ENCODE peak calls at places on chromosomes 6 and 20, in seven cellular contexts. One of them, this sample, is unnamed.
A peak's percentile ranks its signal among the peaks of the same experiment; 100 is the strongest.

GRCh38 chr6:82875573-82876185 is 190.0 kb downstream of the UBE3D start:
- DNase-seq in sigmoid colon: no peak
- DNase-seq in body of pancreas: no peak
- DNase-seq in posterior cingulate gyrus: no peak
- DNase-seq in lung microvascular endothelial cell: peak; percentile 73
- DNase-seq in IMR-90: peak; percentile 91
- DNase-seq in endothelial cell: no peak
- DNase-seq in this sample: peak; percentile 85

GRCh38 chr6:150203378-150203777 is 60.5 kb downstream of the PPP1R14C start:
- DNase-seq in posterior cingulate gyrus: no peak
- DNase-seq in sigmoid colon: no peak
- DNase-seq in IMR-90: no peak
- DNase-seq in lung microvascular endothelial cell: no peak
- DNase-seq in body of pancreas: no peak
- DNase-seq in endothelial cell: no peak
- DNase-seq in this sample: no peak

GRCh38 chr6:74222768-74223321 is 526.8 kb downstream of the CD109 start:
- DNase-seq in IMR-90: peak; percentile 89
- DNase-seq in sigmoid colon: no peak
- DNase-seq in lung microvascular endothelial cell: no peak
- DNase-seq in posterior cingulate gyrus: no peak
- DNase-seq in endothelial cell: peak; percentile 21
- DNase-seq in body of pancreas: no peak
- DNase-seq in this sample: peak; percentile 57

GRCh38 chr6:157563611-157564284 is 182.8 kb downstream of the ZDHHC14 start:
- DNase-seq in sigmoid colon: no peak
- DNase-seq in posterior cingulate gyrus: peak; percentile 49
- DNase-seq in body of pancreas: no peak
- DNase-seq in lung microvascular endothelial cell: no peak
- DNase-seq in IMR-90: no peak
- DNase-seq in endothelial cell: no peak
- DNase-seq in this sample: no peak

GRCh38 chr20:4737857-4738627 is 16.3 kb downstream of the PRND start:
- DNase-seq in sigmoid colon: no peak
- DNase-seq in body of pancreas: no peak
- DNase-seq in lung microvascular endothelial cell: no peak
- DNase-seq in IMR-90: no peak
- DNase-seq in posterior cingulate gyrus: no peak
- DNase-seq in endothelial cell: no peak
- DNase-seq in this sample: no peak

GRCh38 chr6:3593161-3593560 is 136.3 kb upstream of the SLC22A23 start:
- DNase-seq in posterior cingulate gyrus: no peak
- DNase-seq in body of pancreas: no peak
- DNase-seq in endothelial cell: no peak
- DNase-seq in IMR-90: no peak
- DNase-seq in sigmoid colon: no peak
- DNase-seq in lung microvascular endothelial cell: no peak
- DNase-seq in this sample: no peak

GRCh38 chr6:52576392-52577021 is 353 bp downstream of the TRAM2 start:
- DNase-seq in endothelial cell: peak; percentile 66
- DNase-seq in body of pancreas: no peak
- DNase-seq in lung microvascular endothelial cell: peak; percentile 89
- DNase-seq in posterior cingulate gyrus: peak; percentile 93
- DNase-seq in sigmoid colon: peak; percentile 86
- DNase-seq in IMR-90: peak; percentile 85
- DNase-seq in this sample: peak; percentile 77

GRCh38 chr6:131096786-131097185 is 33.7 kb upstream of the EPB41L2 start:
- DNase-seq in posterior cingulate gyrus: no peak
- DNase-seq in body of pancreas: no peak
- DNase-seq in sigmoid colon: no peak
- DNase-seq in IMR-90: no peak
- DNase-seq in endothelial cell: no peak
- DNase-seq in lung microvascular endothelial cell: no peak
- DNase-seq in this sample: no peak

GRCh38 chr6:47592466-47592865 is 105.9 kb upstream of the ADGRF4 start:
- DNase-seq in posterior cingulate gyrus: no peak
- DNase-seq in sigmoid colon: no peak
- DNase-seq in body of pancreas: no peak
- DNase-seq in endothelial cell: no peak
- DNase-seq in lung microvascular endothelial cell: no peak
- DNase-seq in IMR-90: no peak
- DNase-seq in this sample: no peak

GRCh38 chr6:72322778-72323177 is 299.1 kb upstream of the KCNQ5 start:
- DNase-seq in endothelial cell: no peak
- DNase-seq in sigmoid colon: no peak
- DNase-seq in IMR-90: no peak
- DNase-seq in lung microvascular endothelial cell: no peak
- DNase-seq in body of pancreas: no peak
- DNase-seq in posterior cingulate gyrus: no peak
- DNase-seq in this sample: no peak

GRCh38 chr6:39366875-39367618 is 44.5 kb upstream of the KCNK16 start:
- DNase-seq in posterior cingulate gyrus: peak; percentile 90
- DNase-seq in endothelial cell: no peak
- DNase-seq in IMR-90: no peak
- DNase-seq in lung microvascular endothelial cell: no peak
- DNase-seq in sigmoid colon: no peak
- DNase-seq in body of pancreas: no peak
- DNase-seq in this sample: peak; percentile 15

GRCh38 chr6:125312478-125312877 is 10.7 kb upstream of the HDDC2 start:
- DNase-seq in sigmoid colon: no peak
- DNase-seq in body of pancreas: no peak
- DNase-seq in posterior cingulate gyrus: no peak
- DNase-seq in IMR-90: no peak
- DNase-seq in endothelial cell: no peak
- DNase-seq in lung microvascular endothelial cell: no peak
- DNase-seq in this sample: no peak

GRCh38 chr6:42511803-42512422 is 51.9 kb upstream of the UBR2 start:
- DNase-seq in IMR-90: peak; percentile 72
- DNase-seq in sigmoid colon: no peak
- DNase-seq in posterior cingulate gyrus: no peak
- DNase-seq in lung microvascular endothelial cell: no peak
- DNase-seq in body of pancreas: no peak
- DNase-seq in endothelial cell: no peak
- DNase-seq in this sample: peak; percentile 55

GRCh38 chr6:43020052-43020705 is 1.2 kb upstream of the RRP36 start:
- DNase-seq in sigmoid colon: no peak
- DNase-seq in endothelial cell: no peak
- DNase-seq in lung microvascular endothelial cell: no peak
- DNase-seq in body of pancreas: no peak
- DNase-seq in posterior cingulate gyrus: no peak
- DNase-seq in IMR-90: no peak
- DNase-seq in this sample: no peak